ENCODE peak calls at places on chromosomes 5 and 9, in ten cellular contexts. One of them, this sample, is unnamed. For H3K4me1, the result is how much of the 10 kb centered on the place peaks cover.

GRCh38 chr9:125632321-125633115 is 74.5 kb downstream of the MAPKAP1 start:
- DNase-seq in mesenchymal stem cell: no peak
- DNase-seq in small intestine: peak
- DNase-seq in MM.1S: peak
- DNase-seq in upper lobe of right lung: no peak
- DNase-seq in cardiac muscle cell: no peak
- DNase-seq in lower lobe of right lung: no peak
- DNase-seq in psoas muscle: no peak
- DNase-seq in Peyer's patch: peak
- DNase-seq in tibial artery: no peak
- DNase-seq in this sample: no peak

GRCh38 chr5:123874600-123875201 is 362.7 kb downstream of the CSNK1G3 start:
- DNase-seq in MM.1S: no peak
- DNase-seq in tibial artery: no peak
- DNase-seq in lower lobe of right lung: no peak
- DNase-seq in Peyer's patch: no peak
- DNase-seq in mesenchymal stem cell: peak
- DNase-seq in small intestine: peak
- DNase-seq in psoas muscle: no peak
- DNase-seq in cardiac muscle cell: peak
- DNase-seq in upper lobe of right lung: no peak
- DNase-seq in this sample: no peak

GRCh38 chr5:170420809-170421412 is 31.7 kb upstream of the KCNMB1 start:
- DNase-seq in MM.1S: peak
- DNase-seq in psoas muscle: peak
- DNase-seq in cardiac muscle cell: peak
- DNase-seq in small intestine: peak
- DNase-seq in upper lobe of right lung: no peak
- DNase-seq in tibial artery: peak
- DNase-seq in mesenchymal stem cell: peak
- DNase-seq in Peyer's patch: peak
- DNase-seq in lower lobe of right lung: no peak
- DNase-seq in this sample: peak

GRCh38 chr5:97208184-97208713 is 25.2 kb upstream of the RIOK2 start:
- DNase-seq in lower lobe of right lung: no peak
- DNase-seq in psoas muscle: no peak
- DNase-seq in mesenchymal stem cell: no peak
- DNase-seq in MM.1S: no peak
- DNase-seq in cardiac muscle cell: no peak
- DNase-seq in upper lobe of right lung: no peak
- DNase-seq in Peyer's patch: no peak
- DNase-seq in small intestine: no peak
- DNase-seq in tibial artery: no peak
- DNase-seq in this sample: no peak

GRCh38 chr5:135565691-135566421 is 12.9 kb downstream of the CXCL14 start:
- DNase-seq in small intestine: peak
- DNase-seq in psoas muscle: peak
- DNase-seq in lower lobe of right lung: peak
- DNase-seq in mesenchymal stem cell: peak
- DNase-seq in upper lobe of right lung: peak
- DNase-seq in cardiac muscle cell: peak
- DNase-seq in tibial artery: peak
- DNase-seq in Peyer's patch: peak
- DNase-seq in MM.1S: peak
- DNase-seq in this sample: peak

GRCh38 chr5:111853748-111854147 is 96.8 kb upstream of the NREP start:
- DNase-seq in lower lobe of right lung: no peak
- DNase-seq in tibial artery: no peak
- DNase-seq in upper lobe of right lung: no peak
- DNase-seq in psoas muscle: no peak
- DNase-seq in MM.1S: no peak
- DNase-seq in small intestine: no peak
- DNase-seq in mesenchymal stem cell: peak
- DNase-seq in cardiac muscle cell: no peak
- DNase-seq in Peyer's patch: no peak
- DNase-seq in this sample: no peak

GRCh38 chr5:170484459-170484831 is 19.4 kb upstream of the KCNIP1 start:
- DNase-seq in upper lobe of right lung: no peak
- DNase-seq in Peyer's patch: no peak
- DNase-seq in MM.1S: no peak
- DNase-seq in small intestine: no peak
- DNase-seq in tibial artery: no peak
- DNase-seq in psoas muscle: no peak
- DNase-seq in lower lobe of right lung: no peak
- DNase-seq in mesenchymal stem cell: no peak
- DNase-seq in cardiac muscle cell: no peak
- DNase-seq in this sample: no peak

GRCh38 chr5:127875235-127876021 is 172.2 kb downstream of the CCDC192 start:
- DNase-seq in small intestine: peak
- DNase-seq in psoas muscle: peak
- DNase-seq in upper lobe of right lung: no peak
- DNase-seq in MM.1S: peak
- DNase-seq in lower lobe of right lung: no peak
- DNase-seq in cardiac muscle cell: peak
- DNase-seq in tibial artery: no peak
- DNase-seq in Peyer's patch: peak
- DNase-seq in mesenchymal stem cell: peak
- DNase-seq in this sample: peak

GRCh38 chr9:120918931-120919638 is 7.5 kb downstream of the TRAF1 start:
- DNase-seq in cardiac muscle cell: peak
- DNase-seq in small intestine: no peak
- DNase-seq in upper lobe of right lung: no peak
- DNase-seq in lower lobe of right lung: no peak
- DNase-seq in Peyer's patch: no peak
- DNase-seq in MM.1S: no peak
- DNase-seq in mesenchymal stem cell: peak
- DNase-seq in tibial artery: no peak
- DNase-seq in psoas muscle: no peak
- DNase-seq in this sample: no peak

GRCh38 chr9:120919639-120920494 is 6.7 kb downstream of the TRAF1 start:
- DNase-seq in psoas muscle: no peak
- DNase-seq in Peyer's patch: peak
- DNase-seq in small intestine: no peak
- DNase-seq in mesenchymal stem cell: no peak
- DNase-seq in MM.1S: no peak
- DNase-seq in upper lobe of right lung: no peak
- DNase-seq in tibial artery: peak
- DNase-seq in cardiac muscle cell: no peak
- DNase-seq in lower lobe of right lung: no peak
- DNase-seq in this sample: no peak

GRCh38 chr9:120921751-120922181 is 4.8 kb downstream of the TRAF1 start:
- DNase-seq in small intestine: no peak
- DNase-seq in Peyer's patch: no peak
- DNase-seq in MM.1S: no peak
- DNase-seq in upper lobe of right lung: no peak
- DNase-seq in lower lobe of right lung: no peak
- DNase-seq in tibial artery: no peak
- DNase-seq in mesenchymal stem cell: no peak
- DNase-seq in psoas muscle: no peak
- DNase-seq in cardiac muscle cell: no peak
- DNase-seq in this sample: no peak

GRCh38 chr9:120922404-120923173 is 4.0 kb downstream of the TRAF1 start:
- DNase-seq in Peyer's patch: no peak
- DNase-seq in small intestine: no peak
- DNase-seq in mesenchymal stem cell: no peak
- DNase-seq in lower lobe of right lung: no peak
- DNase-seq in cardiac muscle cell: no peak
- DNase-seq in MM.1S: no peak
- DNase-seq in upper lobe of right lung: no peak
- DNase-seq in tibial artery: no peak
- DNase-seq in psoas muscle: no peak
- DNase-seq in this sample: no peak

DNA sequence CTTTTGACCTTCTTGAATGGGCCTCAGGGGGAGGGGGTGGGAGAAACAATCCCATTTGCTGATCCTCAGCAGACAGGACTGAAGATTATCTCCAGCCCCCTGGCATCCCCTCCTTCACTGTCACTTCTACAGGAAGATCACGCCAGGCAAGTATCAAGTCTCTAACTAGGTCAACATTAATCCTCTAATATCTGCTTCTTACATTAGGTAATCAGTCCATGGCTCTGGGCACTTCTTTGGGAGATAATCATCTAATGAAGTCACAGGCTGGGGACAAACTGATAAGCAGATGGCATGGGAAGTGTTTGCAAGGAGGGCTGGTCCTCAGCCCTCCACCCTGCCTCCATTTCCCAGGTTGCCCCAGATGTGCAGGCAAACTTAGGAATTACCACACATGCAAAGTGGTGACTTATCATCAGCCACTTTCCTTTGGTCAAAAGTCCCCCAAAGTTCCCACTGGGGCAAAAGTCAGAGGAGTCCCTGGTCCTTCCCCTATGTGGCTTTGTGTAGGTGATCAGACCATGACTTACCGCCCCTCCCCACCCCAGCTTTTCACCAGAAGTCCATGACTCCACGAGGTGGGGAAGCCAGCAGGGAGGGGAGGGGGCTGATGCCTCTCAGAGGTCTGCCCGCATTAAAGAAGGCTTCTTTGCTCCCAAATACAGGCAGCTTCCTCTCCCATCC is 6.0 kb downstream of the TRAF1 start:
- DNase-seq in Peyer's patch: no peak
- DNase-seq in mesenchymal stem cell: no peak
- DNase-seq in tibial artery: no peak
- DNase-seq in small intestine: no peak
- DNase-seq in MM.1S: no peak
- DNase-seq in psoas muscle: no peak
- DNase-seq in cardiac muscle cell: no peak
- DNase-seq in lower lobe of right lung: no peak
- DNase-seq in upper lobe of right lung: no peak
- DNase-seq in this sample: no peak
- H3K4me1 ChIP-seq in Peyer's patch: under half
- H3K4me1 ChIP-seq in mesenchymal stem cell: under half
- H3K4me1 ChIP-seq in tibial artery: half or more
- H3K4me1 ChIP-seq in small intestine: under half
- H3K4me1 ChIP-seq in MM.1S: under half
- H3K4me1 ChIP-seq in psoas muscle: under half
- H3K4me1 ChIP-seq in cardiac muscle cell: under half
- H3K4me1 ChIP-seq in lower lobe of right lung: under half
- H3K4me1 ChIP-seq in upper lobe of right lung: under half
- H3K4me1 ChIP-seq in this sample: half or more

GRCh38 chr5:92565673-92566072 is 1015.3 kb downstream of the NR2F1-AS1 start:
- DNase-seq in Peyer's patch: no peak
- DNase-seq in small intestine: no peak
- DNase-seq in tibial artery: no peak
- DNase-seq in mesenchymal stem cell: no peak
- DNase-seq in cardiac muscle cell: no peak
- DNase-seq in psoas muscle: no peak
- DNase-seq in lower lobe of right lung: no peak
- DNase-seq in MM.1S: no peak
- DNase-seq in upper lobe of right lung: no peak
- DNase-seq in this sample: no peak

GRCh38 chr5:92574023-92574422 is 1007.0 kb downstream of the NR2F1-AS1 start:
- DNase-seq in tibial artery: no peak
- DNase-seq in psoas muscle: no peak
- DNase-seq in lower lobe of right lung: no peak
- DNase-seq in Peyer's patch: no peak
- DNase-seq in upper lobe of right lung: no peak
- DNase-seq in mesenchymal stem cell: no peak
- DNase-seq in small intestine: no peak
- DNase-seq in cardiac muscle cell: no peak
- DNase-seq in MM.1S: no peak
- DNase-seq in this sample: no peak

GRCh38 chr5:92567831-92568450 is 1013.1 kb downstream of the NR2F1-AS1 start:
- DNase-seq in MM.1S: no peak
- DNase-seq in lower lobe of right lung: no peak
- DNase-seq in small intestine: no peak
- DNase-seq in Peyer's patch: no peak
- DNase-seq in cardiac muscle cell: no peak
- DNase-seq in psoas muscle: no peak
- DNase-seq in tibial artery: no peak
- DNase-seq in mesenchymal stem cell: no peak
- DNase-seq in upper lobe of right lung: no peak
- DNase-seq in this sample: no peak

GRCh38 chr5:92566113-92566767 is 1014.8 kb downstream of the NR2F1-AS1 start:
- DNase-seq in upper lobe of right lung: no peak
- DNase-seq in small intestine: no peak
- DNase-seq in psoas muscle: no peak
- DNase-seq in cardiac muscle cell: no peak
- DNase-seq in MM.1S: no peak
- DNase-seq in tibial artery: no peak
- DNase-seq in mesenchymal stem cell: no peak
- DNase-seq in Peyer's patch: no peak
- DNase-seq in lower lobe of right lung: no peak
- DNase-seq in this sample: no peak

DNA sequence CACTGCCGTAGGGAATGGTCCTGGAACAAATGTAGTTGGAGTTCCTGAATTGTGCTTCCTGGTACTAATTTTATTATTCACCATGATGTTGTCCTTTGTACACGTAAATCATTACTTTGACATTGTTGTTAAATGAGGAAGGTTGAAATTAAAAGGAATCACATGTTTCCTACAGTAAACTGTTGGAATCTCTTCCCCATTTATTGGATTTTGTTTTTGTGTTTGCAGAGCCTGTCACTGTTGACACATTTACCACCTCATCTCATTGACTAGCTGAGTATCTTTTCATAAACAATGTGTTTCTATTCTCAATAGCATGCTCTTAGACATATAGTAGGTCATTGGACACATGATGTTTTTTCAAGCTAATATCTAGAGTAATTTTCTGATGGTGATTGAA is 1012.5 kb downstream of the NR2F1-AS1 start:
- DNase-seq in mesenchymal stem cell: no peak
- DNase-seq in tibial artery: no peak
- DNase-seq in lower lobe of right lung: no peak
- DNase-seq in MM.1S: no peak
- DNase-seq in small intestine: no peak
- DNase-seq in psoas muscle: no peak
- DNase-seq in Peyer's patch: no peak
- DNase-seq in cardiac muscle cell: no peak
- DNase-seq in upper lobe of right lung: no peak
- DNase-seq in this sample: no peak
- H3K27ac ChIP-seq in mesenchymal stem cell: no peak
- H3K27ac ChIP-seq in tibial artery: no peak
- H3K27ac ChIP-seq in lower lobe of right lung: no peak
- H3K27ac ChIP-seq in MM.1S: no peak
- H3K27ac ChIP-seq in small intestine: no peak
- H3K27ac ChIP-seq in psoas muscle: no peak
- H3K27ac ChIP-seq in Peyer's patch: no peak
- H3K27ac ChIP-seq in cardiac muscle cell: no peak
- H3K27ac ChIP-seq in upper lobe of right lung: no peak
- H3K27ac ChIP-seq in this sample: no peak

DNA sequence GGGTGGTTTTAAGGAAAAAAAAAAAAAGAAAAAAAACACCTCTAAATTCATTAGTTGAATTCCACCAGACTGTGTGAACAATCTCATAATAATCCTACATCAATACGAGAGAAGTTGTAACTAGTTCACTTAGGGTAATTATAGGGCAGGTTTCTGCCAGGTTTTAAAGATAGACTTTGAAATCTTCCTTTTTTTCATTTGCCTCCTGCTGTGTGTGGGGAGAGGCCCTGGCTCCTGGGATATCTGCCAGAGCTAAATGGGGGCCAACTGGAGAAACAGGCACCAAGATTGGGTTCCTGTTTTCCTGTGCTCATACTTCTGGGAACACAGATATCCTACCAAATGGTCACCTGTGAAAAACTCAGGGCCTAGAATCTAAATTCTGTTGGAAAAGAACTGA is 42.3 kb downstream of the SH3RF2 start:
- DNase-seq in MM.1S: no peak
- DNase-seq in tibial artery: no peak
- DNase-seq in small intestine: peak
- DNase-seq in lower lobe of right lung: no peak
- DNase-seq in mesenchymal stem cell: no peak
- DNase-seq in psoas muscle: no peak
- DNase-seq in upper lobe of right lung: no peak
- DNase-seq in Peyer's patch: no peak
- DNase-seq in cardiac muscle cell: no peak
- DNase-seq in this sample: no peak
- H3K4me1 ChIP-seq in MM.1S: under half
- H3K4me1 ChIP-seq in tibial artery: under half
- H3K4me1 ChIP-seq in small intestine: under half
- H3K4me1 ChIP-seq in lower lobe of right lung: under half
- H3K4me1 ChIP-seq in mesenchymal stem cell: under half
- H3K4me1 ChIP-seq in psoas muscle: under half
- H3K4me1 ChIP-seq in upper lobe of right lung: under half
- H3K4me1 ChIP-seq in Peyer's patch: under half
- H3K4me1 ChIP-seq in cardiac muscle cell: half or more
- H3K4me1 ChIP-seq in this sample: under half

DNA sequence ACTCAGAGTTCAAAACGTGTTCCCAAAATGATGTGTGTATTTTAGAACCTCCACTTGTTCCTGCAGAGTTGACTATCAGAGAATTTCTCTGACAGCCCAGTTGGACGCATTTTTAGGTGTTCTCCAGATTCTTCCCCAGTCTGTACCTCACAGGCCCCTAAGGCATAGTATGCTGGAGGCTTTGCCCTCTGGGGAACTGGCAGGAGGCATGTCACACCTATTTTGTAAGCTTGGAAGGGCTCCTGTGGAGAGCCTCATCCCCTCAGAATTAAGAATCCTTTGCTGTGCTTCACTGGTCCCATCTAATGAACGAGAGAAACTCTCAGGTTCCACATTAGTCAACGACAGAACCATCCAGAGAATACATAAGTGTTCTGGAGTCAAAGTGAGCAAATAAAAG is 144.1 kb upstream of the SLC30A5 start:
- DNase-seq in mesenchymal stem cell: no peak
- DNase-seq in lower lobe of right lung: no peak
- DNase-seq in Peyer's patch: no peak
- DNase-seq in tibial artery: no peak
- DNase-seq in upper lobe of right lung: no peak
- DNase-seq in cardiac muscle cell: no peak
- DNase-seq in psoas muscle: no peak
- DNase-seq in small intestine: no peak
- DNase-seq in MM.1S: no peak
- DNase-seq in this sample: no peak
- H3K27ac ChIP-seq in mesenchymal stem cell: no peak
- H3K27ac ChIP-seq in lower lobe of right lung: no peak
- H3K27ac ChIP-seq in Peyer's patch: no peak
- H3K27ac ChIP-seq in tibial artery: no peak
- H3K27ac ChIP-seq in upper lobe of right lung: no peak
- H3K27ac ChIP-seq in cardiac muscle cell: no peak
- H3K27ac ChIP-seq in psoas muscle: no peak
- H3K27ac ChIP-seq in small intestine: no peak
- H3K27ac ChIP-seq in MM.1S: no peak
- H3K27ac ChIP-seq in this sample: no peak

This sample was measured in CD4-positive, alpha-beta memory T cell.